ENCODE peak calls at places on chromosomes 13 and 19, in five cellular contexts. K is HepG2, B is K562, R is GM12878, N is H1. F is an unnamed sample.

GRCh38 chr19:15461694-15462093 is 2.6 kb downstream of the RASAL3 start:
- DNase-seq in K (no peak), B (no peak), R (no peak), N (no peak), F (no peak)

GRCh38 chr19:35347171-35347929 is at the start of gene FFAR1:
- DNase-seq in K (no peak), B (peak; percentile 4), R (peak; percentile 96), N (no peak), F (no peak)

GRCh38 chr19:18017275-18018083 is 9.5 kb downstream of the ARRDC2 start:
- DNase-seq in K (no peak), B (peak; percentile 6), R (no peak), N (no peak), F (no peak)

GRCh38 chr19:52542984-52543664 is 15.7 kb downstream of the ZNF808 start:
- DNase-seq in K (no peak), B (no peak), R (peak; percentile 66), N (no peak), F (no peak)

GRCh38 chr13:98706446-98707110 is 45.9 kb downstream of the SLC15A1 start:
- DNase-seq in K (peak; percentile 7), B (no peak), R (peak; percentile 9), N (no peak), F (no peak)

GRCh38 chr13:97121894-97122293 is 100.2 kb upstream of the MBNL2 start:
- DNase-seq in K (no peak), B (no peak), R (no peak), N (no peak), F (no peak)

GRCh38 chr19:35248310-35249145 is at the start of gene LSR:
- DNase-seq in K (peak; percentile 89), B (peak; percentile 95), R (peak; percentile 70), N (peak; percentile 88), F (peak; percentile 98)

GRCh38 chr19:46674416-46675178 is 13.6 kb upstream of the DACT3 start:
- DNase-seq in K (no peak), B (peak; percentile 67), R (no peak), N (no peak), F (peak; percentile 93)

GRCh38 chr13:99144306-99144705 is 56.3 kb upstream of the UBAC2 start:
- DNase-seq in K (no peak), B (no peak), R (no peak), N (no peak), F (no peak)

GRCh38 chr19:33674575-33675367 is 53.0 kb downstream of the CHST8 start:
- DNase-seq in K (no peak), B (no peak), R (no peak), N (no peak), F (no peak)

GRCh38 chr13:91389186-91389585 is 9.2 kb upstream of the GPC5 start:
- DNase-seq in K (no peak), B (no peak), R (no peak), N (no peak), F (no peak)

GRCh38 chr13:54536112-54536511 is 1507.5 kb downstream of the OLFM4 start:
- DNase-seq in K (no peak), B (no peak), R (no peak), N (no peak), F (peak; percentile 74)

GRCh38 chr13:102814025-102814607 is 15.2 kb downstream of the BIVM start:
- DNase-seq in K (no peak), B (no peak), R (no peak), N (no peak), F (no peak)

GRCh38 chr13:45602183-45602582 is 13.4 kb downstream of the ERICH6B start:
- DNase-seq in K (no peak), B (no peak), R (no peak), N (no peak), F (no peak)

GRCh38 chr13:43227721-43228120 is 204.3 kb downstream of the DNAJC15 start:
- DNase-seq in K (no peak), B (no peak), R (no peak), N (no peak), F (no peak)

GRCh38 chr19:46068345-46069258 is 27.8 kb upstream of the IGFL4 start:
- DNase-seq in K (peak; percentile 92), B (no peak), R (no peak), N (no peak), F (no peak)

DNA sequence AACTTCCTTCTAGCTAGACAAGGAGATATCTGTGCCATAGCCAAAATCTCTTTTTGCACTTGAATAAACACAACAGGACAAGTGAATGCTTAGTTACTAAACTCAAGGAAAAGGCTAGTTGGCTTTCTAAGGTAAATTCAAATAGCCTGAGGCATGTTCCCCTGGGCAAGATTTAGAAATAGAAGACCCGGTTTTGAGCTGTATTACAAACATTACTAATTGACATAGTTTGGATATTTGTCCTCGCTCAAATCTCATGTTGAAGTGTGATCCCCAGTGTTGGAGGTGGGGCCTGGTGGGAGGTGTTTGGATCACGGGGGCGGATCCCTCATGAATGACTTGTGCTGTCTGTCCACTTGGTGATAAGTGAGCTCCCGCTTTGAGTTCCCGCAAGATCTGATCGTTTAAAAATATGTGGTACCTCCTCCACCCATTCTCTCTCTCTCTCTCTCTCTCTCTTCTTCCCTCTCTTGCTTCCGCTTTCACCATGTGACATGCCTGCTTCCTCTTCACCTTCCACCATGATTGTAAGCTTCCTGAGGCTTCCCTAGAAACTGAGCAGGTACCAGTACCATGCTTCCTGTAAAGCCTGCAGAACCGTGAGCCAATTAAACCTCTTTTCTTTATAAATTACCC is 3.9 kb upstream of the KBTBD6 start:
- DNase-seq in K (no peak), B (peak; percentile 19), R (no peak), N (no peak), F (no peak)
- TF ChIP-seq CREB1 in K (no peak), B (no peak), R (no peak), N (no peak), F (no peak)

DNA sequence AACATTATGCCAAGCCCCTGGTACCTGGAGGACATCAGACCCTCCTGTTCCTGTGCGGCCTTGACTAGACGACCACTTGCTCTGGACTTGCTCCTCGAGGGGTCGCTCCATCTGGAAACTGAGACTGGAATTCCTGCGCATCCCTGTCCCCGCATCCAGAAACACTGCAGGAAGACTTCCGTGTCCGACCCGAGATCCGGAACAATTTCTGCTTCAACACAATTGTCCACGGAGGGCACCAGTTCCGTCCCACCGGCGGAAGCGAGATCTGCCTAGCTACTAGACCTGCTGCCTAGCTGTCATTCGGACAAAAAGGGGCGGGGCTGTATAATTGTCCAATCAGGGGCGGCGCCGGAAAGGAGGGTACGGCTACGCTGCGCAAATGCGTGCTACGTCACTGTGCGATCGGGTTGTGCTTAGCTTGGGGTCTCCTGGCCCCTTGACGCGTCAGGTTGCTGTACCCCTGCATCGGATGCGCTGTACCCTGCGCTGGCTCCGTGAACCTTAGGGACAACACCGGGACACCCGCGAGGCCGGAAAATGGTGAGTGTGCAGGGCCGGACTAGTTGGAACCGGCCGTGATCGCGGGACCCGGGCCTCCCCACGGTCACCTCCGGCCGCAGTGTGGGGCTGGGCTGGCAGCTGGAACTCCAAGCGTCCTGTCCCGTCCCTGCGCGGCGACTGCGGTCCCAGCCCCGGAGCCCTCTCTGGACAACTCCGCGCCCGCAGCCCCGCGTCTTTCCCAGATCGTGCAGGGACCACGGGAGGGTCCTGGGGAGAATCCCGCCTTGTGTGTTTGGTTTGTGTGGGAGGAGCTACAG is at the start of the genes ZNF490 and ZNF791:
- DNase-seq in K (peak; percentile 97), B (peak; percentile 97), R (peak; percentile 89), N (peak; percentile 85), F (peak; percentile 100)
- TF ChIP-seq POLR2AphosphoS5 in K (peak; percentile 85), B (peak; percentile 72), R (peak; percentile 97), N (peak; percentile 91), F (peak; percentile 94)

GRCh38 chr13:31236211-31236786 is 36.5 kb downstream of the B3GLCT start:
- DNase-seq in K (peak; percentile 31), B (peak; percentile 14), R (no peak), N (no peak), F (peak; percentile 74)

DNA sequence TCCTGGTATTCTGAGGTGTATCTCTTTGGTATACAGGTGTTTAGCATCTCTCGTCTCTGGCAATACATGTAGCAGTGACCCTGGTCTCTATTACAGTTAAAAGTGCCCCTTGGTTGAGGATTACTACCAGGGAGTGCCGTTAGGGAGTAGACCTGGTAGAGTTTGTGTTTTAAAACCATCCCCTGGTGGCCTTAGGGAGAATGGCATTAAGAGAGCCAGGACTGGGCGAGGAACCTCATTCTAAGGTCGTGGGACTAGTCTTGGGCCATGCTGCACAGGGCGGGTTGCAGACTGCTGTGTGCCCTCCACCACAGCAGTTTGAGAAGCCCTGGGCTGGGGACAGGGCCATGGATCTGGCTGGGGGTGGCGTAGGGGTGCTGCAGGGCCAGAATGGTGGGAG is 35.0 kb downstream of the B3GLCT start:
- DNase-seq in K (peak; percentile 4), B (no peak), R (no peak), N (no peak), F (peak; percentile 65)
- TF ChIP-seq CTCF in K (no peak), B (peak; percentile 28), R (peak; percentile 20), N (no peak), F (peak; percentile 39)

GRCh38 chr19:42111384-42111783 is 20.9 kb downstream of the POU2F2 start:
- DNase-seq in K (no peak), B (no peak), R (no peak), N (no peak), F (no peak)

GRCh38 chr19:42110658-42111057 is 21.6 kb downstream of the POU2F2 start:
- DNase-seq in K (no peak), B (no peak), R (no peak), N (no peak), F (no peak)

GRCh38 chr19:42111811-42112210 is 20.4 kb downstream of the POU2F2 start:
- DNase-seq in K (no peak), B (no peak), R (no peak), N (no peak), F (no peak)

GRCh38 chr19:42109896-42110295 is 22.4 kb downstream of the POU2F2 start:
- DNase-seq in K (no peak), B (no peak), R (no peak), N (no peak), F (no peak)

DNA sequence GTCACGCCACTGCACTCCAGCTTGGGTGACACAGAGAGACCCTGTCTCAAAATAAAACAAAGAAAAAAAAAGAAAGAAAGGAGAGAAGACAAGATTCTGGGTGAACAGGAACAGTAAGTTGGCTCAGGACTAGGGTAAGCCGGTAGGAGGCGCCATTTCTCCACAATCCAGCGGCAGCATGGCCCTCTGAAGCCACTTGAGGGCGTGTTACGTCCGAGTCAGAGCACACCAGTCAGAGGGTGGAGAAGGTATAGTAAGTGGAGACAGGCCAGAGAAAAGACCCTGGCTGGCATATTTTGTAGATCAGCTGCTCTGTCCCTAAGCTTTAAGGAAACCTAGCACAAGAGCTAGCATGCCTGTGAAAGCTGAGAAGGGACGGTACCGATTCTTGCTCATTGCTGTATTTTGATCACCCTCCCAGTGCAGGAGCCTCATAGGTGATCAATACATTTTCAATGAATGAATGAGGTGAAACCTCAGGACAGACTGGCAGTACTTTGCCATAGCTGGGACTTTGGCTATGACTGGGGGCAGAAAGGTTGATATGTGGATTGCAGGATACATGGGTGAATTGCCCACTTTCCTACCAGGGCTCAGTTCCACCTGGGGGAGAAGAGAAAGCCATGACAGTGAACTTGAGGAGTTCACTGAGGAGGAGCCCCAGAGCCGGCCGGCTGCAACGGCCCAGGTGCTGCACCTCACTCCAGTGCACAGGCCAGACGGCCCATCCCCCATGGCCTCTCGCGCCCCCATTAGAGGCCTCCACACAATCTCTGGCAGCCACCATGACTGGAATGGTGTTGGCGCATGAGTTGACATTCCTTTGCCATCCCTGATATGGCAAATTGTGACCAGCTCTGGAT is 23.5 kb downstream of the POU2F2 start:
- DNase-seq in K (peak; percentile 74), B (peak; percentile 88), R (peak; percentile 72), N (peak; percentile 82), F (peak; percentile 96)
- TF ChIP-seq CREB1 in K (no peak), B (no peak), R (peak; percentile 50), N (no peak), F (peak; percentile 39)

GRCh38 chr19:7982651-7983099 is 22.8 kb downstream of the ELAVL1 start:
- DNase-seq in K (no peak), B (no peak), R (no peak), N (no peak), F (no peak)
- TF ChIP-seq POLR2AphosphoS5 in K (no peak), B (no peak), R (no peak), N (no peak), F (no peak)